ENCODE peak calls at places on chromosomes 5 and 9, in seven cellular contexts. G is sigmoid colon, A is breast epithelium, Z is transverse colon, I is stomach, R is SK-N-SH, J is spleen. V is an unnamed sample.

GRCh38 chr5:179271301-179271650 is 74.0 kb downstream of the ADAMTS2 start:
- DNase-seq in G (no peak), A (no peak), Z (no peak), I (no peak), R (peak; percentile 33), J (peak; percentile 63), V (no peak)

GRCh38 chr9:21994996-21995651 is 533 bp downstream of the CDKN2B-AS1 start:
- DNase-seq in G (peak; percentile 85), A (no peak), Z (peak; percentile 87), I (peak; percentile 69), R (peak; percentile 79), J (peak; percentile 98), V (peak; percentile 68)

GRCh38 chr9:109894921-109895758 is 115.1 kb downstream of the PALM2AKAP2 start:
- DNase-seq in G (no peak), A (no peak), Z (no peak), I (no peak), R (no peak), J (no peak), V (no peak)

GRCh38 chr9:74950456-74950855 is 2.3 kb downstream of the C9orf40 start:
- DNase-seq in G (no peak), A (no peak), Z (no peak), I (no peak), R (no peak), J (no peak), V (no peak)

GRCh38 chr5:127416896-127417295 is 100.5 kb upstream of the PRRC1 start:
- DNase-seq in G (no peak), A (no peak), Z (no peak), I (no peak), R (no peak), J (peak; percentile 49), V (no peak)

GRCh38 chr9:135979472-135980166 is 18.4 kb upstream of the UBAC1 start:
- DNase-seq in G (no peak), A (no peak), Z (no peak), I (no peak), R (no peak), J (no peak), V (no peak)

GRCh38 chr5:28374492-28374934 is 1336.1 kb upstream of the CDH9 start:
- DNase-seq in G (no peak), A (no peak), Z (no peak), I (no peak), R (no peak), J (no peak), V (no peak)

GRCh38 chr5:91357012-91357634 is 26.0 kb downstream of the ARRDC3 start:
- DNase-seq in G (no peak), A (no peak), Z (no peak), I (peak; percentile 58), R (no peak), J (no peak), V (no peak)

GRCh38 chr9:112315905-112316304 is 17.5 kb downstream of the PTBP3 start:
- DNase-seq in G (no peak), A (no peak), Z (no peak), I (no peak), R (no peak), J (no peak), V (no peak)

GRCh38 chr9:16281707-16282106 is 588.8 kb downstream of the BNC2 start:
- DNase-seq in G (no peak), A (no peak), Z (no peak), I (no peak), R (no peak), J (no peak), V (no peak)

GRCh38 chr5:65059681-65060598 is 291.2 kb downstream of the CWC27 start:
- DNase-seq in G (no peak), A (no peak), Z (no peak), I (no peak), R (no peak), J (no peak), V (no peak)

GRCh38 chr5:149674686-149675085 is 55.4 kb upstream of the PPARGC1B start:
- DNase-seq in G (no peak), A (no peak), Z (no peak), I (no peak), R (no peak), J (no peak), V (no peak)

GRCh38 chr5:172828911-172829431 is 5.1 kb upstream of the ERGIC1 start:
- DNase-seq in G (no peak), A (no peak), Z (no peak), I (no peak), R (no peak), J (no peak), V (no peak)

GRCh38 chr5:131112424-131112823 is 52.6 kb downstream of the HINT1 start:
- DNase-seq in G (no peak), A (no peak), Z (no peak), I (no peak), R (no peak), J (no peak), V (no peak)

DNA sequence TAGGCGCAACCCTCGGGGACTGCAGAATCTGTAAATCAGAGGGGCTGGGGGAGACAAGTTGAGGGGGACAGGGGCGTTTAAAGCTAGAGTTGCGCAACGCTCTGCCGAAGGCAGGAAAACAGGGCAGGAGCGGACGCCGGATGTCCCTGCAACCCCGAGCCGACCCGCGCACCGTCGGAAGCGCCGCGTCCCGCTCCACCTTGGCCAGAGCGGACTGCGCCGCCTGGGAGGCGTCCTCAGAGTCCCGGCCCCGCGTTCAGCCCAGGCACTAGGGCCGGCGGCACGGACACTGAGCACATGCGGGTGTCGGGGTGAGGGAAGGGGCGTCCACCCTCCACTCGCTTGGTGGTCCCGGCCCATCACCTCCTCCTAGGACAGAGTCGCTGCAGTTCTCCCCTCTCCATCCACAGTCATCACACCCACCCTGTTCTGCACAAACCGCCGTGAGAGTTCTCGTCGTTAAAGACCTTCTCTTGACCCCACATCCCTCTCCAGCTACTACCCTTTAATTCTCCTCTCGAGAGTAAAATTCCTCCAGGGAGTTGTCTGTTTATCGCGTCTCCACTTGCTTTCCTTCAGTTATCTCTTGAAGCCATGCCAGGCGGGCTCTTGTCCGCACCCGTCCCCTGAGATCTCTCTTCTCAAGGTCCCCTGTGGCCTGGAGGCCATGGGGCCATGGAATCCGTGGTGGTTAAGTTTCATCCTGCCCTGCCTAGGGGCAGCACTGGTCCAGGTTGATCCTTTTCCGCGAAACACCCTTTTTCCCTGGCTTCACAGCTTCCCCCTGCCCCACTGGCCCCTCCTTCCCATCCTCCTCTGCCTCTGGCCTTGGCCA is 826 bp upstream of the PDLIM7 start:
- DNase-seq in G (peak; percentile 84), A (no peak), Z (peak; percentile 45), I (peak; percentile 45), R (no peak), J (peak; percentile 92), V (no peak)
- TF ChIP-seq POLR2AphosphoS5 in G (no peak), A (no peak), Z (no peak), I (no peak), R (no peak), J (no peak), V (no peak)

GRCh38 chr9:133650026-133650425 is 13.9 kb downstream of the DBH start:
- DNase-seq in G (no peak), A (no peak), Z (no peak), I (no peak), R (no peak), J (no peak), V (no peak)
- TF ChIP-seq POLR2AphosphoS5 in G (no peak), A (no peak), Z (no peak), I (no peak), R (no peak), J (no peak), V (no peak)

DNA sequence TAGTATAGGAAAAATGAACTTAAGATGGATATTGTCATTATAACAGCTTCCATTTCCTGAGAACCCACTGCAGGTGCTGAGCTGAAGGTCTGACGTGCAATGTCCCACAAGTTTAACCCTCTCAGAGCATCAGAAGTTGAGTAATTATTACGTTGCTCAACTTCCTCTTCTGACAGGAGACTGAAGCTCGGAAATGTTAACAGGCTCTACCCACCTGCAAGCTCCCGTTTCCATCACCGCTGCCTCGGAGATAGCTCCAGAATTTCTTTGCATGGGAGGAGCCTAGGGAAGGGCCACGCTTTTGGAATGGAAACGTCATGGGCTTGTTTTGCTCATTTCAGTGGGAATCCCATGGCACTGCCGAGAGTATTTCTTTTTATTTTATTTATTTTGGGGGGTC is 1.0 kb upstream of the NTMT1 start:
- DNase-seq in G (no peak), A (no peak), Z (no peak), I (no peak), R (no peak), J (no peak), V (no peak)
- TF ChIP-seq POLR2AphosphoS5 in G (no peak), A (no peak), Z (no peak), I (no peak), R (no peak), J (no peak), V (no peak)

DNA sequence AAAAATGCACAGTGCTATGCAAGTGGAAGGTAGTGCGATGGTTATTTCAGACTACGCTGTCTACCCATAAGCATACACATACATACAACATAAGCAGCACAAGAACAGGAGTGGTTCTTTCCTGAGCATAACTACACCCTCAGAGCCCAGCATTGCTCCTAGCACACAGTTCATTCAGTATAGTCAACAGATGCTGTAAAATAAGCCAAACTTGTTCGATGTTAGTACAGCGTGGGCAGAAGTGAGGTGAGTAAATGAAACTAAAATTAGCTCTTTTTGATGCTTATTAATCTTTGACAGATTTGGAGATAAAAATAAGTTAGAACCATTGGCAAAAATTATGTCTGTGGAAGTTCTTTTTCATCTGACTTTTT is 47.8 kb downstream of the S1PR3 start:
- DNase-seq in G (no peak), A (no peak), Z (no peak), I (no peak), R (no peak), J (no peak), V (no peak)
- TF ChIP-seq POLR2AphosphoS5 in G (no peak), A (no peak), Z (no peak), I (no peak), R (no peak), J (no peak), V (no peak)

DNA sequence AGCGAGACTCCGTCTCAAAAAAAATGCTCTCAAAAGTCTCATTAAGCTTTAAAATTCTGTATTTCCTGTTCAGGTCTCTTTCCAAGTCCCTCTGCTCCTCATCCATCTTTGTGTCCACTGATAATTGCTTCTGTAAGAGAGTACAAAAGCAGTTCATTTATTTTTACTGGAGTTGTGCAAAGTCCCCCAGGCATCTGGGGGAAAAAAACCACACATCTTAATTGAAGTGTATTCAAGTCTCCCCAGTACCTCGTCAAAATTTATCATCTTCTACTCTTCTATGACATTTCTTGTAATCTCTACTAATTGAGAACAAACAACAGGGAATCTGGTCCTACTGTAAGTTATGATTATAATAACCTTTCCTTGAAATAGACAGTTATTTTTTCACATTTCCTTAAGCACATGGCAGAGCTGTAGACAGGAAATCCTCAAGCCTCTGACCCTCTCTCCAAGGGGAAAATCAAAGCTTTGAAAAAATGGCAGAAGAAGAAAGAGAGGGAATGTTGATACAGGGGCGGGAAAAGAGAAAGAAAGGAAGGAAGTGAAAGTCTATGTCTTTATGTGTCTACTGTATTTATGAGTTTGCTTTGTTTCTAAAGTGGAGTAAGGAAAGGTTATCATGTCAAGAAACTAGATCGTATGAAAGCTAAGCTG is 51.5 kb downstream of the RAI14 start:
- DNase-seq in G (no peak), A (no peak), Z (no peak), I (no peak), R (no peak), J (no peak), V (no peak)
- TF ChIP-seq POLR2AphosphoS5 in G (no peak), A (no peak), Z (no peak), I (no peak), R (no peak), J (no peak), V (no peak)

V was measured in GM12892.